ENCODE peak calls at places on chromosome 7, in five cellular contexts. One of them, this sample, is unnamed.

GRCh38 chr7:72476608-72477305 is 64.6 kb upstream of the CALN1 start:
- DNase-seq in ovary: no peak
- DNase-seq in transverse colon: no peak
- DNase-seq in stomach: peak; percentile 9
- DNase-seq in H1: no peak
- DNase-seq in this sample: no peak

GRCh38 chr7:80678703-80679102 is 40.3 kb downstream of the CD36 start:
- DNase-seq in ovary: no peak
- DNase-seq in transverse colon: no peak
- DNase-seq in stomach: no peak
- DNase-seq in H1: no peak
- DNase-seq in this sample: no peak

GRCh38 chr7:133973710-133974109 is 153.4 kb upstream of the LRGUK start:
- DNase-seq in ovary: no peak
- DNase-seq in transverse colon: no peak
- DNase-seq in stomach: no peak
- DNase-seq in H1: no peak
- DNase-seq in this sample: no peak

GRCh38 chr7:98423043-98423442 is 22.2 kb upstream of the BAIAP2L1 start:
- DNase-seq in ovary: no peak
- DNase-seq in transverse colon: no peak
- DNase-seq in stomach: no peak
- DNase-seq in H1: no peak
- DNase-seq in this sample: no peak

GRCh38 chr7:108104324-108104723 is 25.8 kb downstream of the LAMB4 start:
- DNase-seq in ovary: no peak
- DNase-seq in transverse colon: no peak
- DNase-seq in stomach: no peak
- DNase-seq in H1: no peak
- DNase-seq in this sample: no peak

GRCh38 chr7:100053201-100053600 is 3.6 kb downstream of the ZSCAN21 start:
- DNase-seq in ovary: no peak
- DNase-seq in transverse colon: peak; percentile 46
- DNase-seq in stomach: peak; percentile 50
- DNase-seq in H1: no peak
- DNase-seq in this sample: no peak

GRCh38 chr7:26291699-26292538 is at the start of gene SNX10:
- DNase-seq in ovary: no peak
- DNase-seq in transverse colon: peak; percentile 69
- DNase-seq in stomach: peak; percentile 52
- DNase-seq in H1: peak; percentile 41
- DNase-seq in this sample: no peak

GRCh38 chr7:49479421-49479820 is 294.0 kb upstream of the VWC2 start:
- DNase-seq in ovary: no peak
- DNase-seq in transverse colon: no peak
- DNase-seq in stomach: no peak
- DNase-seq in H1: no peak
- DNase-seq in this sample: no peak

GRCh38 chr7:4288791-4289190 is 393.3 kb upstream of the FOXK1 start:
- DNase-seq in ovary: no peak
- DNase-seq in transverse colon: no peak
- DNase-seq in stomach: no peak
- DNase-seq in H1: no peak
- DNase-seq in this sample: no peak

GRCh38 chr7:3722396-3722846 is 421.4 kb downstream of the SDK1 start:
- DNase-seq in ovary: peak; percentile 28
- DNase-seq in transverse colon: no peak
- DNase-seq in stomach: no peak
- DNase-seq in H1: peak; percentile 78
- DNase-seq in this sample: no peak

DNA sequence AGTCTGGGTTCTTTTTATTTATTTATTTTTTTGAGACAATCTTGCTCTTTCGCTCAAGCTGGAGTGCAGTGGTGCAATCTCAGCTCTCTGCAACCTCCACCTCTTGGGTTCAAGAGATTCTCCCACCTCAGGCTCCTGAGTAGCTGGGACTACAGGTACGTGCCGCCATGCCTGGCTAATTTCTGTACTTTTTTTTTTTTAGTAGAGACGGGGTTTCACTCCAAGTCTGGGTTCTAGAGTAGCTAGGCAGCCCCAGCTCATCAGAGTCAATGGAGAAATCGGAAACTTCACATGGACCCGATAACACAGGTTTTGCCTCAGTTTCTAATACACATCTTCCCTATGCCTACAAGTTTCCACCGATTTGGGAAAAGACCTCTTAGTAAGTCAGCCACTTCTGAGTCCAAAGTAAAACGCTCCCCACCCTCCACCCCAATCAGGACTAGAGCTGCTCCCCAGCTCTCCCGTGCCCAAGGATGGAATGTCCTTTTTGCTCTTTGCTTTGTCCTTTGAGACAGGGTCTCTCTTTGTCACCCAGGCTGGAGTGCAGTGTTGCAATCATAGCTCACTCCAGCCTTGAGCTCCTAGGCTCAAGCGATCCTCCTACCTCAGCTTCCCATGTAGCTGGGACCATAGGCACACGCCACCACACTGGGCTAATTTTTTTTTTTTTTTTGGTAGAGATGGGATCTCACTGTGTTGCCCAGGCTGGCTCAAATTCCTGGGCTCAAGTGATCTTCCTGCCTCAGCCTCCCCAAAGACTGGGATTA is 3.8 kb upstream of the SERPINE1 start:
- DNase-seq in ovary: no peak
- DNase-seq in transverse colon: no peak
- DNase-seq in stomach: no peak
- DNase-seq in H1: no peak
- DNase-seq in this sample: no peak
- TF ChIP-seq POLR2A in ovary: no peak
- TF ChIP-seq POLR2A in transverse colon: no peak
- TF ChIP-seq POLR2A in stomach: no peak
- TF ChIP-seq POLR2A in H1: no peak
- TF ChIP-seq POLR2A in this sample: no peak

GRCh38 chr7:149000961-149001360 is 27.3 kb downstream of the PDIA4 start:
- DNase-seq in ovary: no peak
- DNase-seq in transverse colon: no peak
- DNase-seq in stomach: no peak
- DNase-seq in H1: no peak
- DNase-seq in this sample: no peak

GRCh38 chr7:149003018-149003417 is 25.3 kb downstream of the PDIA4 start:
- DNase-seq in ovary: no peak
- DNase-seq in transverse colon: no peak
- DNase-seq in stomach: no peak
- DNase-seq in H1: no peak
- DNase-seq in this sample: no peak

GRCh38 chr7:149003560-149004305 is 24.6 kb downstream of the PDIA4 start:
- DNase-seq in ovary: no peak
- DNase-seq in transverse colon: no peak
- DNase-seq in stomach: no peak
- DNase-seq in H1: no peak
- DNase-seq in this sample: no peak

GRCh38 chr7:149002604-149003003 is 25.7 kb downstream of the PDIA4 start:
- DNase-seq in ovary: no peak
- DNase-seq in transverse colon: no peak
- DNase-seq in stomach: no peak
- DNase-seq in H1: no peak
- DNase-seq in this sample: no peak

GRCh38 chr7:149001427-149002068 is 26.8 kb downstream of the PDIA4 start:
- DNase-seq in ovary: no peak
- DNase-seq in transverse colon: no peak
- DNase-seq in stomach: no peak
- DNase-seq in H1: no peak
- DNase-seq in this sample: no peak
- H3K4me3 ChIP-seq in ovary: no peak overlapping the region
- H3K4me3 ChIP-seq in transverse colon: no peak overlapping the region
- H3K4me3 ChIP-seq in stomach: no peak overlapping the region
- H3K4me3 ChIP-seq in H1: no peak overlapping the region
- H3K4me3 ChIP-seq in this sample: no peak overlapping the region

DNA sequence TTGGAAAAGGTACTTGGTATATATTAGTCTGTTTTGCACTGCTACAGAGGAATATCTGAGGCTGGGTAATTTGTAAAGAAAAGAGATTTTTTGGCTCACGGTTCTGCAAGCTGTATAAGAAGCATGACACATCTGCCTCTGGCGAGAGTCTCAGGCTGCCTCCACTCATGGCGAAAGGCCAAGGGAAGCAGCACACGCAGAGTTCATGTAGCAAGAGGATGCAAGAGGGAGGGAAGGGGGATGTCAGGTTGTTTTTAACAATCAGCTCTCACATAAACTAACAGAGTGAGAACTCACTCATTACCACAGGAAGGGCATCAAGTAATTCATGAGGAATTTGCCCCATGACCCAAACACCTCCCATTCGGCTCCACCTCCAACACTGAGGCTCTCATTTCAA is 484.8 kb upstream of the DPP6 start:
- DNase-seq in ovary: no peak
- DNase-seq in transverse colon: peak; percentile 31
- DNase-seq in stomach: no peak
- DNase-seq in H1: no peak
- DNase-seq in this sample: no peak
- TF ChIP-seq EP300 in ovary: no peak
- TF ChIP-seq EP300 in transverse colon: no peak
- TF ChIP-seq EP300 in stomach: no peak
- TF ChIP-seq EP300 in H1: no peak
- TF ChIP-seq EP300 in this sample: no peak

DNA sequence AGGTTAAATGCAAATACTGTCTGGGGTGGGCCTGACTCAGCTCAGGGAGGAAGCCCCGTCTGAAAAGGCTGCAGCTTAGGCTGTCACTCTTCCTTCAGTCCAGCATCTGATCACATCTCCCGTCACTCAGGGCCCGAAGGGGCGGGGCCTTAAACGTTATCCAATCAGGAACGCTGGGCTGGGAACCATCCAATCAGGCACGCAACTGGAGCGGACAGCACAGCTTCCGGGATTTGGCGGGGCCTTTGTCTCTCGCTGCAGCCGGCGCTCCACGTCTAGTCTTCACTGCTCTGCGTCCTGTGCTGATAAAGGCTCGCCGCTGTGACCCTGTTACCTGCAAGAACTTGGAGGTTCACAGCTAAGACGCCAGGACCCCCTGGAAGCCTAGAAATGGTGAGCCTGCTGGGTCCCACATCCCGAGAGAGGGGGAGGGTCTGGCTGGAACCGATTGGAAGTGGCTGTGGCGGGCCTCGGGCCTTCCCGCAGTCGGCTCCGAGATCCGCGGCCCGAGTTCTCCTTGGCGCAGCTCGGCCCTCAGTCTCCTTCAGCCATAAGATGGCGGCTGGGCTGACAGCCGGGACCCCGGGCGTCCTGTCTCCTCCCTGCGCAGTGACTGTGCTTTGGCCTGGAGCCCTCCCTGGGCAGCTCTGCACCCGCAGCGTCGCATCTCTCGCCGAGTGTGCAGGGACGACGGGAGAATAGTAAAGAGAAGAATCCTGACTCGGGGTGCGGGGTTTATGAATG is at the start of gene ZNF92:
- DNase-seq in ovary: peak; percentile 92
- DNase-seq in transverse colon: peak; percentile 98
- DNase-seq in stomach: peak; percentile 98
- DNase-seq in H1: peak; percentile 93
- DNase-seq in this sample: peak; percentile 98
- TF ChIP-seq POLR2A in ovary: peak; percentile 52
- TF ChIP-seq POLR2A in transverse colon: peak; percentile 95
- TF ChIP-seq POLR2A in stomach: peak; percentile 86
- TF ChIP-seq POLR2A in H1: peak; percentile 97
- TF ChIP-seq POLR2A in this sample: peak; percentile 73

GRCh38 chr7:151461096-151461941 is 21.4 kb upstream of the CRYGN start:
- DNase-seq in ovary: no peak
- DNase-seq in transverse colon: no peak
- DNase-seq in stomach: no peak
- DNase-seq in H1: no peak
- DNase-seq in this sample: no peak

GRCh38 chr7:151459726-151460473 is 20.0 kb upstream of the CRYGN start:
- DNase-seq in ovary: peak; percentile 85
- DNase-seq in transverse colon: peak; percentile 87
- DNase-seq in stomach: peak; percentile 73
- DNase-seq in H1: no peak
- DNase-seq in this sample: peak; percentile 94

GRCh38 chr7:151461942-151462230 is 21.9 kb upstream of the CRYGN start:
- DNase-seq in ovary: no peak
- DNase-seq in transverse colon: no peak
- DNase-seq in stomach: no peak
- DNase-seq in H1: no peak
- DNase-seq in this sample: no peak

GRCh38 chr7:151462306-151462779 is 22.4 kb upstream of the CRYGN start:
- DNase-seq in ovary: no peak
- DNase-seq in transverse colon: no peak
- DNase-seq in stomach: no peak
- DNase-seq in H1: no peak
- DNase-seq in this sample: no peak

DNA sequence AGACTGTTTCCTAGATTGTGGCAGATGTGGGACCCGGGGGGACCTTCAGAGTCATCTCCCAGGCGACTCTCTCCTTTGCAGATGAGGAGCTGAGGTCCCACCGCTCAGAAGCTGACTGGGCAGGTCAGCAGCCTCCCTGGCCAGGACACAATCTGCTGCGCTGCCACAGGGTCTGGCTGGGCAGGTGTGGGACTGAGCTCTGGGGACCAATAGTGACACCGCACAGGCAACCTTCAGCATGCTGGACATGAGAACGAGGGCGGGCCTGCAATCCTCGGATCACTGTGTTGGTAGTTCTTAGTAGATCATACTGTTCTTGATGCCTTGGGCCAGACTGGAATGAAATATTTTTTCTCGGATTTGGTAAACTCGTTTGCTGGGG is 20.5 kb upstream of the CRYGN start:
- DNase-seq in ovary: no peak
- DNase-seq in transverse colon: no peak
- DNase-seq in stomach: no peak
- DNase-seq in H1: no peak
- DNase-seq in this sample: no peak
- H3K4me3 ChIP-seq in ovary: peak overlapping the region; percentile 17
- H3K4me3 ChIP-seq in transverse colon: no peak overlapping the region
- H3K4me3 ChIP-seq in stomach: peak overlapping the region; percentile 2
- H3K4me3 ChIP-seq in H1: no peak overlapping the region
- H3K4me3 ChIP-seq in this sample: peak overlapping the region; percentile 6

GRCh38 chr7:102449136-102449535 is 15.5 kb downstream of the ALKBH4 start:
- DNase-seq in ovary: no peak
- DNase-seq in transverse colon: no peak
- DNase-seq in stomach: no peak
- DNase-seq in H1: no peak
- DNase-seq in this sample: no peak

GRCh38 chr7:102445674-102446071 is 12.3 kb downstream of the ORAI2 start:
- DNase-seq in ovary: no peak
- DNase-seq in transverse colon: no peak
- DNase-seq in stomach: no peak
- DNase-seq in H1: no peak
- DNase-seq in this sample: no peak

GRCh38 chr7:102447311-102447710 is 13.9 kb downstream of the ORAI2 start:
- DNase-seq in ovary: no peak
- DNase-seq in transverse colon: no peak
- DNase-seq in stomach: no peak
- DNase-seq in H1: no peak
- DNase-seq in this sample: no peak

GRCh38 chr7:102444961-102445673 is 11.7 kb downstream of the ORAI2 start:
- DNase-seq in ovary: no peak
- DNase-seq in transverse colon: peak; percentile 54
- DNase-seq in stomach: no peak
- DNase-seq in H1: no peak
- DNase-seq in this sample: no peak

GRCh38 chr7:102446387-102447156 is 13.2 kb downstream of the ORAI2 start:
- DNase-seq in ovary: no peak
- DNase-seq in transverse colon: peak; percentile 50
- DNase-seq in stomach: no peak
- DNase-seq in H1: no peak
- DNase-seq in this sample: no peak
- TF ChIP-seq EP300 in ovary: no peak
- TF ChIP-seq EP300 in transverse colon: no peak
- TF ChIP-seq EP300 in stomach: no peak
- TF ChIP-seq EP300 in H1: no peak
- TF ChIP-seq EP300 in this sample: no peak

This sample was measured in suprapubic skin.